ENCODE peak calls at places on chromosomes 2 and 18, in seven cellular contexts. One of them, this sample, is unnamed.

GRCh38 chr2:197813093-197813787 is 8.8 kb downstream of the PLCL1 start:
- DNase-seq in tibial nerve: no peak
- DNase-seq in body of pancreas: peak; percentile 13
- DNase-seq in adrenal gland: peak; percentile 23
- DNase-seq in right lobe of liver: no peak
- DNase-seq in H54: peak; percentile 41
- DNase-seq in ovary: no peak
- DNase-seq in this sample: peak; percentile 60

GRCh38 chr2:30178618-30179404 is 32.0 kb downstream of the YPEL5 start:
- DNase-seq in adrenal gland: peak; percentile 88
- DNase-seq in H54: no peak
- DNase-seq in tibial nerve: peak; percentile 65
- DNase-seq in ovary: peak; percentile 84
- DNase-seq in right lobe of liver: no peak
- DNase-seq in body of pancreas: peak; percentile 44
- DNase-seq in this sample: peak; percentile 97

GRCh38 chr2:25960920-25961319 is 21.4 kb downstream of the KIF3C start:
- DNase-seq in right lobe of liver: no peak
- DNase-seq in H54: peak; percentile 47
- DNase-seq in body of pancreas: no peak
- DNase-seq in ovary: no peak
- DNase-seq in tibial nerve: no peak
- DNase-seq in adrenal gland: no peak
- DNase-seq in this sample: no peak

GRCh38 chr2:47339745-47340541 is 63.0 kb upstream of the MSH2 start:
- DNase-seq in body of pancreas: peak; percentile 17
- DNase-seq in adrenal gland: no peak
- DNase-seq in right lobe of liver: no peak
- DNase-seq in tibial nerve: no peak
- DNase-seq in H54: peak; percentile 48
- DNase-seq in ovary: no peak
- DNase-seq in this sample: no peak

GRCh38 chr2:30410217-30410616 is 36.8 kb upstream of the LCLAT1 start:
- DNase-seq in right lobe of liver: no peak
- DNase-seq in H54: no peak
- DNase-seq in adrenal gland: no peak
- DNase-seq in ovary: no peak
- DNase-seq in body of pancreas: no peak
- DNase-seq in tibial nerve: no peak
- DNase-seq in this sample: peak; percentile 36

GRCh38 chr18:70146174-70146573 is 59.3 kb downstream of the RTTN start:
- DNase-seq in body of pancreas: no peak
- DNase-seq in tibial nerve: no peak
- DNase-seq in ovary: no peak
- DNase-seq in H54: no peak
- DNase-seq in adrenal gland: no peak
- DNase-seq in right lobe of liver: no peak
- DNase-seq in this sample: no peak

GRCh38 chr2:15811367-15811766 is 129.0 kb upstream of the MYCN start:
- DNase-seq in tibial nerve: no peak
- DNase-seq in ovary: peak; percentile 57
- DNase-seq in adrenal gland: no peak
- DNase-seq in right lobe of liver: no peak
- DNase-seq in H54: no peak
- DNase-seq in body of pancreas: no peak
- DNase-seq in this sample: no peak

GRCh38 chr2:234355052-234355720 is 141.7 kb downstream of the ARL4C start:
- DNase-seq in ovary: no peak
- DNase-seq in right lobe of liver: no peak
- DNase-seq in H54: no peak
- DNase-seq in adrenal gland: no peak
- DNase-seq in body of pancreas: no peak
- DNase-seq in tibial nerve: no peak
- DNase-seq in this sample: no peak

GRCh38 chr2:45241061-45241561 is 231.9 kb upstream of the SIX2 start:
- DNase-seq in body of pancreas: no peak
- DNase-seq in right lobe of liver: no peak
- DNase-seq in adrenal gland: no peak
- DNase-seq in ovary: no peak
- DNase-seq in tibial nerve: no peak
- DNase-seq in H54: no peak
- DNase-seq in this sample: no peak

GRCh38 chr2:181847729-181848128 is 43.8 kb upstream of the ITPRID2 start:
- DNase-seq in ovary: no peak
- DNase-seq in right lobe of liver: no peak
- DNase-seq in tibial nerve: no peak
- DNase-seq in H54: no peak
- DNase-seq in body of pancreas: no peak
- DNase-seq in adrenal gland: no peak
- DNase-seq in this sample: no peak

GRCh38 chr2:69163556-69163955 is 150.6 kb downstream of the ANTXR1 start:
- DNase-seq in tibial nerve: no peak
- DNase-seq in right lobe of liver: no peak
- DNase-seq in H54: no peak
- DNase-seq in ovary: no peak
- DNase-seq in body of pancreas: no peak
- DNase-seq in adrenal gland: no peak
- DNase-seq in this sample: no peak

GRCh38 chr2:61758991-61759390 is 94.9 kb downstream of the FAM161A start:
- DNase-seq in adrenal gland: no peak
- DNase-seq in tibial nerve: no peak
- DNase-seq in right lobe of liver: no peak
- DNase-seq in body of pancreas: no peak
- DNase-seq in ovary: no peak
- DNase-seq in H54: no peak
- DNase-seq in this sample: no peak

GRCh38 chr2:64730551-64731305 is 77.0 kb upstream of the SERTAD2 start:
- DNase-seq in H54: peak; percentile 18
- DNase-seq in ovary: peak; percentile 58
- DNase-seq in right lobe of liver: peak; percentile 88
- DNase-seq in body of pancreas: peak; percentile 82
- DNase-seq in adrenal gland: peak; percentile 85
- DNase-seq in tibial nerve: peak; percentile 76
- DNase-seq in this sample: peak; percentile 17

GRCh38 chr18:63603772-63604171 is 16.6 kb downstream of the SERPINB13 start:
- DNase-seq in adrenal gland: no peak
- DNase-seq in H54: no peak
- DNase-seq in tibial nerve: no peak
- DNase-seq in body of pancreas: no peak
- DNase-seq in ovary: no peak
- DNase-seq in right lobe of liver: no peak
- DNase-seq in this sample: no peak

GRCh38 chr2:45067859-45068642 is 58.8 kb upstream of the SIX2 start:
- DNase-seq in body of pancreas: no peak
- DNase-seq in adrenal gland: no peak
- DNase-seq in H54: no peak
- DNase-seq in right lobe of liver: no peak
- DNase-seq in ovary: no peak
- DNase-seq in tibial nerve: no peak
- DNase-seq in this sample: no peak

DNA sequence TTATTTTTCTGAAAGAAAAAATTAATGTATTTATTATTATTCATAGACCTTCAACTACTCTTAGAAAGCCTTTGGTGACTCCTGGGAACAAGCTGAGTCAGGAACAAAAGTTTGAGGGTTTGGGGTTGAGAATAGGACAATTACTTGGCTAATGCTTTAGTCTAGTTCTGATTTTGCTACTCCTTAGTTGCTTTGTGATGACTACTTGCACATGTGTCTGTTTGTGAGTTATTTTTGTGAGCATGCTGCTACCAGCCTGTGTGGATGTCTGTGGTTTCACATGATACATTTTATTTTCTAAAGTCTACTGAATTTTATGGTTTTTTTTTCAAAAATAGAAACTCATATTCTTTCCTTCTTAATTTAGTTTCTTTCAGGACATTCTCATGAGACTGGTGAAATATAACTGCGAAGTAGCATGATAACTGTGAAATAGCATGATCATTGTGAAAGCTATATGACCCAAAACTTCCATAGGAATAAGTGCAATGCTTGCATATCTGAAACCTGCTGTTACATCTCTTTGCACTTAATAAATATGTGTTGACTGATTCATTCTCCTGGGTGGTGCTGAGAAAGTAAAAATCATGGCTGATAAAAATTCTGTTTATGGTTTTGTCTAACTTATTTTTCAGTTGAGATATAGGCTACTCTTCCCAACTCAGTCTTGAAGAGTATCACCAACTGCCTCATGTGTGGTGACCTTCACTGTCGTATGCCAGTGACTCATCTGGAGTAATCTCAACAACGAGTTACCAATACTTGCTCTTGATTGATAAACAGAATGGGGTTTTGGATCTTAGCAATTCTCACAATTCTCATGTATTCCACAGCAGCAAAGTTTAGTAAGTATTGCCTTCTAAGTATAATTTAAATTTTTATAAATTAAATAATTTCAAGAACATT is 17.9 kb upstream of the IL18R1 start:
- DNase-seq in adrenal gland: no peak
- DNase-seq in body of pancreas: no peak
- DNase-seq in ovary: no peak
- DNase-seq in right lobe of liver: no peak
- DNase-seq in tibial nerve: no peak
- DNase-seq in H54: no peak
- DNase-seq in this sample: peak; percentile 24
- TF ChIP-seq POLR2A in adrenal gland: no peak
- TF ChIP-seq POLR2A in body of pancreas: no peak
- TF ChIP-seq POLR2A in ovary: no peak
- TF ChIP-seq POLR2A in right lobe of liver: no peak
- TF ChIP-seq POLR2A in tibial nerve: no peak
- TF ChIP-seq POLR2A in H54: no peak
- TF ChIP-seq POLR2A in this sample: no peak

GRCh38 chr2:219541611-219542180 is 1.9 kb downstream of the CHPF start:
- DNase-seq in body of pancreas: peak; percentile 94
- DNase-seq in tibial nerve: peak; percentile 67
- DNase-seq in H54: no peak
- DNase-seq in ovary: peak; percentile 87
- DNase-seq in right lobe of liver: peak; percentile 87
- DNase-seq in adrenal gland: peak; percentile 87
- DNase-seq in this sample: peak; percentile 86

GRCh38 chr2:219543596-219544358 is at the start of the genes CHPF and TMEM198:
- DNase-seq in tibial nerve: peak; percentile 97
- DNase-seq in body of pancreas: peak; percentile 99
- DNase-seq in ovary: peak; percentile 99
- DNase-seq in H54: peak; percentile 98
- DNase-seq in adrenal gland: peak; percentile 99
- DNase-seq in right lobe of liver: peak; percentile 99
- DNase-seq in this sample: peak; percentile 93

GRCh38 chr2:219540784-219541504 is 2.7 kb downstream of the CHPF start:
- DNase-seq in H54: no peak
- DNase-seq in tibial nerve: no peak
- DNase-seq in ovary: no peak
- DNase-seq in right lobe of liver: no peak
- DNase-seq in adrenal gland: no peak
- DNase-seq in body of pancreas: no peak
- DNase-seq in this sample: no peak

GRCh38 chr2:219544567-219544966 is 739 bp downstream of the TMEM198 start:
- DNase-seq in tibial nerve: no peak
- DNase-seq in ovary: peak; percentile 52
- DNase-seq in right lobe of liver: no peak
- DNase-seq in adrenal gland: no peak
- DNase-seq in H54: no peak
- DNase-seq in body of pancreas: no peak
- DNase-seq in this sample: no peak

DNA sequence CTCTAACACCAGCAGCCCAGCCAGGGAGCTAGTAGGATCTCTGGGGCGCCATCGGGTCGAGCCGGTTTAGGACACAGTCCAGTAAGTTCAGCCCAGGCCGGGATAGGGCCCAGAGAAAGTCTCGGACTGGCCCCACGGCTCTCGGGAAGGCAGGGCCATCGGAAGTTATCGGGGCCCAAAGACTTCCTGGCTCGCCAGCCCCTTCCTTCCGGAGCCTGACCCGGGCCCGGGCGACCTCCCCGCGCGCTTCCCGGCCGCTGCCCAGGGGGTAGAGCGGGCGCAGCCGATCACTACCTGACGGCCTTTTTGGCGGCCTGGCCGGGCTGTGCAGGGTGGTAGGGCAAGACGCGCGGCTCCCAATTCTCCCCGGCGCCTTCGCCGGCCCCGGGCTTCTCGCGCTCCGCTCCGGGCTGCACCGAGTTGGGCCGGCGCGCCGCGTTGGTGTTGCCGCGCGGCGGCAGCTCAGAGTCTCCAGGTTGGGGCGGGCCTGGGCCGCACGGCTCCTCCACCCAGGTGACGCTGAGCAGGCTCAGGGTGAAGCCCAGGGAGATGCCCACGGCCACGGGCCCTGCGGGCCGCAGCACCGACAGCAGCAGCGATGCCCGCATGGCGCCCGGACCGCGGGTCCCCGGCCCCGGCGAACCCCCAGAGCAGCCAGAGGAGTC is 546 bp downstream of the CHPF start:
- DNase-seq in H54: peak; percentile 72
- DNase-seq in adrenal gland: no peak
- DNase-seq in ovary: no peak
- DNase-seq in right lobe of liver: no peak
- DNase-seq in tibial nerve: no peak
- DNase-seq in body of pancreas: no peak
- DNase-seq in this sample: peak; percentile 54
- TF ChIP-seq POLR2A in H54: no peak
- TF ChIP-seq POLR2A in adrenal gland: no peak
- TF ChIP-seq POLR2A in ovary: no peak
- TF ChIP-seq POLR2A in right lobe of liver: no peak
- TF ChIP-seq POLR2A in tibial nerve: no peak
- TF ChIP-seq POLR2A in body of pancreas: no peak
- TF ChIP-seq POLR2A in this sample: no peak

GRCh38 chr2:10135296-10136089 is 13.0 kb downstream of the RRM2 start:
- DNase-seq in adrenal gland: no peak
- DNase-seq in H54: peak; percentile 74
- DNase-seq in body of pancreas: no peak
- DNase-seq in tibial nerve: no peak
- DNase-seq in ovary: no peak
- DNase-seq in right lobe of liver: no peak
- DNase-seq in this sample: no peak

GRCh38 chr2:10136187-10136934 is 13.8 kb downstream of the RRM2 start:
- DNase-seq in tibial nerve: no peak
- DNase-seq in right lobe of liver: no peak
- DNase-seq in ovary: no peak
- DNase-seq in H54: no peak
- DNase-seq in body of pancreas: no peak
- DNase-seq in adrenal gland: no peak
- DNase-seq in this sample: peak; percentile 56

GRCh38 chr2:10132043-10132575 is 9.6 kb downstream of the RRM2 start:
- DNase-seq in ovary: no peak
- DNase-seq in right lobe of liver: no peak
- DNase-seq in body of pancreas: no peak
- DNase-seq in adrenal gland: no peak
- DNase-seq in H54: no peak
- DNase-seq in tibial nerve: no peak
- DNase-seq in this sample: no peak

GRCh38 chr2:10132596-10132995 is 10.1 kb downstream of the RRM2 start:
- DNase-seq in adrenal gland: no peak
- DNase-seq in right lobe of liver: no peak
- DNase-seq in ovary: no peak
- DNase-seq in body of pancreas: no peak
- DNase-seq in tibial nerve: no peak
- DNase-seq in H54: no peak
- DNase-seq in this sample: peak; percentile 36

GRCh38 chr2:10133007-10133647 is 10.6 kb downstream of the RRM2 start:
- DNase-seq in adrenal gland: no peak
- DNase-seq in ovary: no peak
- DNase-seq in H54: no peak
- DNase-seq in body of pancreas: no peak
- DNase-seq in right lobe of liver: no peak
- DNase-seq in tibial nerve: no peak
- DNase-seq in this sample: peak; percentile 45
- TF ChIP-seq POLR2A in adrenal gland: no peak
- TF ChIP-seq POLR2A in ovary: no peak
- TF ChIP-seq POLR2A in H54: no peak
- TF ChIP-seq POLR2A in body of pancreas: no peak
- TF ChIP-seq POLR2A in right lobe of liver: no peak
- TF ChIP-seq POLR2A in tibial nerve: no peak
- TF ChIP-seq POLR2A in this sample: peak; percentile 26

GRCh38 chr2:27211943-27212625 is at the start of the genes ATRAID and SLC5A6:
- DNase-seq in adrenal gland: peak; percentile 89
- DNase-seq in H54: peak; percentile 94
- DNase-seq in body of pancreas: peak; percentile 89
- DNase-seq in right lobe of liver: peak; percentile 93
- DNase-seq in ovary: peak; percentile 91
- DNase-seq in tibial nerve: peak; percentile 71
- DNase-seq in this sample: peak; percentile 94
- TF ChIP-seq POLR2A in adrenal gland: peak; percentile 80
- TF ChIP-seq POLR2A in H54: peak; percentile 81
- TF ChIP-seq POLR2A in body of pancreas: peak; percentile 89
- TF ChIP-seq POLR2A in right lobe of liver: peak; percentile 96
- TF ChIP-seq POLR2A in ovary: peak; percentile 90
- TF ChIP-seq POLR2A in tibial nerve: peak; percentile 61
- TF ChIP-seq POLR2A in this sample: peak; percentile 94

This sample was measured in erythroblast.